ENCODE peak calls at places on chromosome 6, in five cellular contexts. S, J, Y, O and G are unnamed samples.

GRCh38 chr6:107550241-107550840 is 60.4 kb downstream of the SOBP start:
- DNase-seq in S (no peak), J (no peak), Y (no peak), O (no peak), G (no peak)

GRCh38 chr6:150016324-150017185 is 8.8 kb downstream of the RAET1L start:
- DNase-seq in S (peak; percentile 78), J (peak; percentile 53), Y (peak; percentile 20), O (peak; percentile 65), G (no peak)

GRCh38 chr6:35377002-35377401 is 34.6 kb downstream of the PPARD start:
- DNase-seq in S (no peak), J (no peak), Y (no peak), O (no peak), G (no peak)

GRCh38 chr6:10695086-10695657 is 400 bp downstream of the PAK1IP1 start:
- DNase-seq in S (no peak), J (no peak), Y (no peak), O (no peak), G (no peak)

GRCh38 chr6:141307309-141307998 is 825.3 kb upstream of the GJE1 start:
- DNase-seq in S (no peak), J (no peak), Y (no peak), O (no peak), G (no peak)

GRCh38 chr6:100001915-100002388 is 7.9 kb upstream of the MCHR2 start:
- DNase-seq in S (peak; percentile 62), J (peak; percentile 33), Y (no peak), O (peak; percentile 29), G (no peak)

GRCh38 chr6:40948598-40948997 is 90.4 kb downstream of the UNC5CL start:
- DNase-seq in S (no peak), J (no peak), Y (no peak), O (no peak), G (no peak)

GRCh38 chr6:93721386-93722048 is 302.2 kb upstream of the EPHA7 start:
- DNase-seq in S (no peak), J (no peak), Y (no peak), O (no peak), G (no peak)

GRCh38 chr6:146950351-146950835 is 253.8 kb upstream of the STXBP5 start:
- DNase-seq in S (no peak), J (no peak), Y (no peak), O (no peak), G (no peak)

GRCh38 chr6:104227502-104227901 is 632.2 kb downstream of the HACE1 start:
- DNase-seq in S (no peak), J (no peak), Y (no peak), O (no peak), G (no peak)

GRCh38 chr6:109743739-109744138 is 52.6 kb downstream of the FIG4 start:
- DNase-seq in S (no peak), J (no peak), Y (no peak), O (no peak), G (no peak)

GRCh38 chr6:19873031-19873430 is 35.9 kb downstream of the ID4 start:
- DNase-seq in S (no peak), J (no peak), Y (no peak), O (no peak), G (no peak)

GRCh38 chr6:135403584-135403983 is 94.0 kb downstream of the AHI1 start:
- DNase-seq in S (no peak), J (no peak), Y (no peak), O (no peak), G (no peak)

GRCh38 chr6:42704251-42704936 is 18.0 kb downstream of the PRPH2 start:
- DNase-seq in S (peak; percentile 65), J (no peak), Y (peak; percentile 49), O (no peak), G (no peak)

GRCh38 chr6:31129130-31129529 is 8.9 kb upstream of the CDSN start:
- DNase-seq in S (no peak), J (no peak), Y (no peak), O (no peak), G (no peak)

GRCh38 chr6:14841901-14842421 is 403.9 kb upstream of the JARID2 start:
- DNase-seq in S (peak; percentile 37), J (no peak), Y (peak; percentile 53), O (no peak), G (no peak)

GRCh38 chr6:162699961-162700360 is 27.6 kb downstream of the PRKN start:
- DNase-seq in S (no peak), J (no peak), Y (no peak), O (no peak), G (no peak)

GRCh38 chr6:80438728-80439127 is 332.3 kb downstream of the BCKDHB start:
- DNase-seq in S (no peak), J (no peak), Y (no peak), O (peak; percentile 83), G (no peak)

GRCh38 chr6:141598487-141598886 is 534.2 kb upstream of the GJE1 start:
- DNase-seq in S (no peak), J (no peak), Y (no peak), O (no peak), G (no peak)

GRCh38 chr6:41464019-41464418 is 82.2 kb upstream of the FOXP4 start:
- DNase-seq in S (no peak), J (no peak), Y (no peak), O (no peak), G (no peak)

GRCh38 chr6:64736421-64736950 is 970.5 kb downstream of the EYS start:
- DNase-seq in S (no peak), J (no peak), Y (no peak), O (no peak), G (no peak)

GRCh38 chr6:135183532-135184440 is 2.7 kb downstream of the MYB start:
- DNase-seq in S (peak; percentile 37), J (peak; percentile 46), Y (no peak), O (peak; percentile 83), G (no peak)

GRCh38 chr6:149209879-149210278 is 107.6 kb upstream of the TAB2 start:
- DNase-seq in S (no peak), J (no peak), Y (no peak), O (no peak), G (no peak)

GRCh38 chr6:89311853-89312531 is 3.1 kb downstream of the GABRR2 start:
- DNase-seq in S (peak; percentile 77), J (peak; percentile 63), Y (peak; percentile 22), O (no peak), G (peak; percentile 21)

GRCh38 chr6:3076320-3076719 is 8.0 kb downstream of the RIPK1 start:
- DNase-seq in S (no peak), J (no peak), Y (no peak), O (no peak), G (no peak)

GRCh38 chr6:161200610-161201201 is 73.2 kb downstream of the AGPAT4 start:
- DNase-seq in S (no peak), J (no peak), Y (no peak), O (no peak), G (no peak)

GRCh38 chr6:161198176-161198575 is 75.7 kb downstream of the AGPAT4 start:
- DNase-seq in S (no peak), J (no peak), Y (no peak), O (no peak), G (no peak)

GRCh38 chr6:161199845-161200244 is 74.0 kb downstream of the AGPAT4 start:
- DNase-seq in S (no peak), J (no peak), Y (no peak), O (no peak), G (no peak)

GRCh38 chr6:161195418-161195817 is 78.4 kb downstream of the AGPAT4 start:
- DNase-seq in S (no peak), J (no peak), Y (no peak), O (no peak), G (no peak)

DNA sequence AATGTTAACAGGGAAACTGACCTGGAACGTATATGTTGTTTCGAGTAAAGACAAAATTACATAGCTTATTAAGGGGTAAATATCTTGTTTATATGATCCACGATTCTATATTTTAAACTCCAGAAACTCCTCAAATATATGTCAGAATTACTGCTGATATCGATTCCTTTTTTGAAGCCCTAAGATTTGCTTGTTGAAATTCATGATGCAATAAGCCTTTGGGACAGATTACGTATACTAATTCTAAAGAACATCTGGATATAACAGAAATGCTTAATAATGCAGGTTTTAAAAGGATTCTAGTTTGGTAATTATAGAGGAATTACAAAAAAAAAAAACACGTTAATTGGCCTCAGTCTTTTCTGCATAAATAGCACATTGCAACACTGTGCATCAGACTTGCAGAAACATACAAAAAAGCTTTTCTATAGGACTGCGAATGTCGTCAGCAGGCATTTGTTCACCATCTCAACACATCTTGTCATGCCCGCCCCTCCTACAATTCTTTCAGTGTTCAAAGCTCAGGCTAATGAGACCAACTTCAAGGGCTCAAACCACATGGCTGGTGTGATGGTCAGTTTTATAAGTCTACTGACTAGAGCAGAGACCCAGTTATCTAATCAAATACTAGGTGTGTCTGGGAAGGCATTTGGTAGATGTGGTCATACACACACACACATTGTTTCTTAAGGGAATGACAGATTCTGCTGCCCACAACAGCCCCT is 74.9 kb downstream of the AGPAT4 start:
- DNase-seq in S (no peak), J (no peak), Y (no peak), O (no peak), G (no peak)
- TF ChIP-seq CTCF in S (no peak), J (no peak), Y (no peak), O (no peak), G (no peak)

DNA sequence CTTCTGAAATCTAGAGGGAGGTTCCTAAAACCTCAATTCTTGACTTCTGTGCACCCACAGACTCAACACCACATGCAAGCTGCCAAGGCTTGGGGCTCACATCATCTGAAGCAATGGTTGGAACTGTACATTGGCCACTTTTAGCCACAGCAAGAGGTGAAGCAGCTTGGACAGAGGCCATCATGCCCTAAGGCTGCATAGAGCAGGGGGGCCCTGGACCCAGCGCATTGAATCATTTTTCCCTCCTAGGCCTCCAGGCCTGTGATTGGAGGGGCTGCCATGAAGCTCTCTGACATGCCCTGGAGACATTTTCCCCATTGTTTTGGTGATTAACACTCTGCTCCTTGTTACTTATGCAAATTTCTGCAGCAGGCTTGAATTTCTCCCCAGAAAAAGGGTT is 145.9 kb downstream of the C6orf118 start:
- DNase-seq in S (no peak), J (no peak), Y (no peak), O (no peak), G (no peak)
- H3K9me3 ChIP-seq in S (no peaks in the 10 kb centered on the region), J (no peaks in the 10 kb centered on the region), Y (no peaks in the 10 kb centered on the region), O (no peaks in the 10 kb centered on the region), G (no peaks in the 10 kb centered on the region)

GRCh38 chr6:69868961-69869360 is 2.6 kb downstream of the COL19A1 start:
- DNase-seq in S (no peak), J (no peak), Y (no peak), O (no peak), G (no peak)
- H3K27me3 ChIP-seq in S (no peaks in the 10 kb centered on the region), J (no peaks in the 10 kb centered on the region), Y (no peaks in the 10 kb centered on the region), O (peaks cover under 1% of the 10 kb centered on the region), G (no peaks in the 10 kb centered on the region)

DNA sequence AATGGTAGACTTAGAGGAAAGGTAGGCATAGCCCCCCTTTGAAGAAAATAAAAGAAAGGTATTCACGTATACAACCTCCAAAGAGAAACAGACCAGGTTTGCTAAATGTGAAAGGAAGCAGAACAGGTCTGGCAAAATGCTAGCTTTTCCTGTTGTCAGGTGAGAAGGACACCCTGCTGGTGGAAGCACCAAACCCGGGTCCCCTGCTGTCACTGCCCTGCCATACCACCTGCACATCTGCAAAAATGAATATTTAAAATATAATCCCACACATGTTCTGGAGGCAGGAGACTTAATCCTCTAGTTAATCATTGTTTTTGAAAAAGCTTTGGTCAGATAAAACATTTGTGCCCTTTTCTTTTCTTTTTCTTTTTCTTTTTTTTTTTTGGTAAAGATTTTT is 48.9 kb upstream of the OLIG3 start:
- DNase-seq in S (no peak), J (no peak), Y (no peak), O (no peak), G (no peak)
- TF ChIP-seq CTCF in S (no peak), J (no peak), Y (no peak), O (no peak), G (no peak)